ENCODE peak calls at places on chromosomes 3 and 15, in seven cellular contexts. C, W, X, Y, L, T and O are unnamed samples.

GRCh38 chr3:111910806-111911205 is 51.7 kb downstream of the PHLDB2 start:
- DNase-seq in C (no peak), W (no peak), X (no peak), Y (no peak), L (no peak), T (no peak), O (no peak)

GRCh38 chr3:170355738-170356595 is 1.5 kb upstream of the SKIL start:
- DNase-seq in C (no peak), W (no peak), X (peak; percentile 28), Y (peak; percentile 66), L (no peak), T (no peak), O (peak; percentile 72)

GRCh38 chr15:89227425-89227824 is 6.0 kb upstream of the RLBP1 start:
- DNase-seq in C (no peak), W (no peak), X (no peak), Y (no peak), L (no peak), T (no peak), O (no peak)

GRCh38 chr15:101043911-101044624 is 124.9 kb downstream of the LRRK1 start:
- DNase-seq in C (no peak), W (no peak), X (no peak), Y (no peak), L (no peak), T (no peak), O (no peak)

GRCh38 chr15:45128971-45129639 is 574 bp downstream of the DUOXA1 start:
- DNase-seq in C (no peak), W (no peak), X (no peak), Y (no peak), L (no peak), T (no peak), O (no peak)

GRCh38 chr15:87477759-87478687 is 778.5 kb downstream of the NTRK3 start:
- DNase-seq in C (peak; percentile 10), W (no peak), X (no peak), Y (no peak), L (no peak), T (no peak), O (peak; percentile 14)

GRCh38 chr3:58163234-58163633 is 47.5 kb downstream of the DNASE1L3 start:
- DNase-seq in C (no peak), W (no peak), X (no peak), Y (no peak), L (no peak), T (no peak), O (no peak)

GRCh38 chr15:68346986-68347385 is 69.4 kb downstream of the FEM1B start:
- DNase-seq in C (no peak), W (no peak), X (no peak), Y (no peak), L (no peak), T (no peak), O (no peak)

GRCh38 chr3:63918321-63918720 is 6.1 kb upstream of the SCAANT1 start:
- DNase-seq in C (no peak), W (no peak), X (no peak), Y (no peak), L (no peak), T (no peak), O (no peak)
- TF ChIP-seq SP1 in C (no peak), W (no peak), X (no peak), Y (no peak), L (no peak), T (no peak), O (no peak)

GRCh38 chr15:70469651-70470555 is 293.5 kb downstream of the UACA start:
- DNase-seq in C (no peak), W (no peak), X (no peak), Y (no peak), L (no peak), T (no peak), O (no peak)
- TF ChIP-seq SP1 in C (no peak), W (no peak), X (no peak), Y (no peak), L (no peak), T (no peak), O (no peak)

DNA sequence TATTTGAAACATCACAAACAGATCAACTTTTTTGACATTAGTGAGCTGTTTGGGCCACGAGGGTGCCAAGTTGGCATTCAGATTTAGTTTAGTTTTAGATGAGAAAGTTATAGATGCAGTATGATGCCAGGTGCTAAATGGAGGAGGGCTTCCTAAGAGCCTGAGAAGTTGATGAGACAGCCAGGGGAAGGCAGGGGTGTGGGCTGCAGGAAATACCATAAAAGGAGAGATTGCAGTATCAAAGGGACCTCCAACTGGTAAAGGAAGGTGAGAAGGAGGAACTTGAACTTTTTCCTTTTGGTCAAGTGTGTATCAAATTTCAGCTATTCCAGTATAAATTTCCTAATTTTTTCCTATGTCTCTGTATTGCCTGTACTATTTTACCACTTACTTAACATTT is 2.0 kb upstream of the TNIK start:
- DNase-seq in C (no peak), W (no peak), X (no peak), Y (no peak), L (no peak), T (no peak), O (peak; percentile 73)
- TF ChIP-seq SP1 in C (no peak), W (no peak), X (no peak), Y (no peak), L (no peak), T (no peak), O (no peak)

DNA sequence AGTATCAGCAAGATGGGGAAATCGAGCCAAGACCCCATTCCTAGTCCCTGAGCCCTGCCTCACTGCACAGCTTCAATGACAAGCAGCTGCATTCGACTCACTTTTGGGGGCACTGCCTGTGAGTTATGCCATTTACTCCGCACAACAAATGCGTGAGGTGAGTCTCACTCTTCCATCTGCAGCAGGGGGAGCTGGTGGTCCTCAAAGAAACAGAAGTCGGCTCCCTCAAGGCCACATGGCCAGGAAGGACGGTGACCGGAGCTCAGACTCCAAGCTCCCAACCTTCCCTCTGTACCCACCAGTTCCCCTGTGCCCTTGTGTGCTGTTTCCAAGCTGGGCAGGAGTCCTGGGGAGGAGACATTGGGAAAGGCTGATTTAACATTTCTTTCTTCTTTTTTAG is 127.7 kb upstream of the IQSEC1 start:
- DNase-seq in C (no peak), W (no peak), X (peak; percentile 64), Y (no peak), L (peak; percentile 19), T (peak; percentile 25), O (no peak)
- TF ChIP-seq SP1 in C (no peak), W (no peak), X (no peak), Y (no peak), L (no peak), T (no peak), O (no peak)

GRCh38 chr15:56984681-56985515 is 66.5 kb downstream of the TCF12 start:
- DNase-seq in C (no peak), W (no peak), X (no peak), Y (no peak), L (no peak), T (no peak), O (no peak)
- TF ChIP-seq SP1 in C (no peak), W (no peak), X (no peak), Y (no peak), L (no peak), T (no peak), O (no peak)